ENCODE peak calls at places on chromosome 12, in five cellular contexts. W, N, J, H and Q are unnamed samples.

GRCh38 chr12:91654087-91654486 is 471.5 kb upstream of the DCN start:
- DNase-seq in J (no peak), W (no peak), N (no peak), H (no peak), Q (no peak)

GRCh38 chr12:93169536-93169935 is 208.2 kb upstream of the NUDT4 start:
- DNase-seq in H (no peak), N (no peak), W (no peak), J (no peak), Q (no peak)

GRCh38 chr12:95240556-95240955 is 22.9 kb downstream of the VEZT start:
- DNase-seq in J (no peak), H (no peak), N (no peak), W (no peak), Q (no peak)

GRCh38 chr12:72432037-72432604 is 160.0 kb downstream of the TRHDE start:
- DNase-seq in H (no peak), J (no peak), N (no peak), W (no peak), Q (no peak)

GRCh38 chr12:30630378-30631285 is 65.0 kb downstream of the IPO8 start:
- DNase-seq in J (no peak), N (no peak), H (no peak), W (no peak), Q (no peak)

GRCh38 chr12:119202544-119202943 is 23.8 kb downstream of the HSPB8 start:
- DNase-seq in N (no peak), J (no peak), W (no peak), H (no peak), Q (no peak)

GRCh38 chr12:6925543-6926279 is 2.0 kb upstream of the ATN1 start:
- DNase-seq in W (no peak), N (no peak), J (peak), H (no peak), Q (no peak)

GRCh38 chr12:48681738-48682532 is at the start of gene KANSL2:
- DNase-seq in W (peak), J (peak), N (peak), H (peak), Q (peak)

GRCh38 chr12:47981496-47982260 is 18.3 kb downstream of the TMEM106C start:
- DNase-seq in J (no peak), W (no peak), N (no peak), H (no peak), Q (no peak)

GRCh38 chr12:57237952-57238853 is 8.7 kb downstream of the SHMT2 start:
- DNase-seq in W (no peak), H (peak), J (no peak), N (no peak), Q (no peak)

GRCh38 chr12:124913474-124914391 is 717 bp downstream of the UBC start:
- DNase-seq in H (peak), W (peak), N (no peak), J (no peak), Q (peak)

GRCh38 chr12:5480218-5480952 is 48.5 kb downstream of the NTF3 start:
- DNase-seq in H (no peak), N (no peak), J (no peak), W (no peak), Q (no peak)

GRCh38 chr12:95548056-95548538 is 3.2 kb downstream of the USP44 start:
- DNase-seq in W (peak), H (peak), N (no peak), J (no peak), Q (no peak)

GRCh38 chr12:121786441-121786825 is 7.1 kb downstream of the RHOF start:
- DNase-seq in J (no peak), N (no peak), H (no peak), W (no peak), Q (no peak)

GRCh38 chr12:125203145-125203765 is 138.0 kb downstream of the AACS start:
- DNase-seq in N (no peak), W (no peak), J (no peak), H (no peak), Q (peak)

GRCh38 chr12:123062682-123063426 is 82.4 kb downstream of the ARL6IP4 start:
- DNase-seq in H (no peak), J (no peak), N (peak), W (no peak), Q (peak)

GRCh38 chr12:3313655-3314305 is 177.2 kb upstream of the PRMT8 start:
- DNase-seq in H (peak), N (no peak), W (no peak), J (peak), Q (peak)

GRCh38 chr12:93868771-93869170 is 191.6 kb downstream of the CRADD start:
- DNase-seq in H (no peak), N (no peak), W (no peak), J (no peak), Q (no peak)

GRCh38 chr12:83378186-83378727 is 691.6 kb downstream of the TMTC2 start:
- DNase-seq in J (no peak), H (no peak), W (no peak), N (no peak), Q (no peak)

GRCh38 chr12:851913-852312 is 97.6 kb downstream of the RAD52 start:
- DNase-seq in W (no peak), J (no peak), N (no peak), H (no peak), Q (no peak)

GRCh38 chr12:3727877-3728632 is 24.9 kb downstream of the CRACR2A start:
- DNase-seq in H (no peak), J (no peak), N (no peak), W (peak), Q (peak)

GRCh38 chr12:2422591-2422990 is 369.8 kb downstream of the CACNA1C start:
- DNase-seq in J (no peak), W (no peak), N (no peak), H (no peak), Q (no peak)

GRCh38 chr12:97386133-97386581 is 76.4 kb upstream of the RMST start:
- DNase-seq in J (peak), H (no peak), N (no peak), W (no peak), Q (no peak)

GRCh38 chr12:95480230-95480629 is 6.3 kb downstream of the METAP2 start:
- DNase-seq in J (no peak), N (no peak), W (no peak), H (no peak), Q (no peak)

GRCh38 chr12:96529912-96530311 is 40.5 kb downstream of the CFAP54 start:
- DNase-seq in N (no peak), J (no peak), W (no peak), H (no peak), Q (no peak)

GRCh38 chr12:113416091-113416754 is 6.0 kb upstream of the SDSL start:
- DNase-seq in W (no peak), N (no peak), J (no peak), H (no peak), Q (peak)

GRCh38 chr12:70627677-70628076 is 9.6 kb downstream of the PTPRB start:
- DNase-seq in W (no peak), H (no peak), N (no peak), J (no peak), Q (no peak)

GRCh38 chr12:481422-481821 is 21.7 kb downstream of the B4GALNT3 start:
- DNase-seq in N (no peak), H (no peak), W (no peak), J (no peak), Q (peak)

GRCh38 chr12:3882896-3883564 is 9.8 kb upstream of the PARP11 start:
- DNase-seq in J (no peak), H (no peak), N (peak), W (no peak), Q (peak)

GRCh38 chr12:120771097-120771496 is 45.5 kb downstream of the ACADS start:
- DNase-seq in H (no peak), W (no peak), J (no peak), N (no peak), Q (no peak)

GRCh38 chr12:27709932-27710591 is 570 bp upstream of the MRPS35 start:
- DNase-seq in W (no peak), N (no peak), H (no peak), J (peak), Q (no peak)

GRCh38 chr12:30965613-30965985 is 39.1 kb downstream of the TSPAN11 start:
- DNase-seq in H (no peak), J (no peak), N (no peak), W (no peak), Q (no peak)

GRCh38 chr12:102966200-102966941 is 8.9 kb downstream of the ASCL1 start:
- DNase-seq in H (no peak), W (no peak), J (peak), N (no peak), Q (no peak)

GRCh38 chr12:118495296-118495695 is 118.9 kb downstream of the SUDS3 start:
- DNase-seq in H (no peak), N (no peak), J (no peak), W (no peak), Q (no peak)

GRCh38 chr12:45547132-45547531 is 182.4 kb upstream of the ARID2 start:
- DNase-seq in H (no peak), J (no peak), N (no peak), W (no peak), Q (no peak)